ENCODE peak calls at places on chromosomes 13 and 19, in five cellular contexts. H is effector CD4-positive, alpha-beta T cell; D is epithelial cell of esophagus; N is stimulated activated CD8-positive, alpha-beta memory T cell treated with anti-CD3 and anti-CD28 coated beads, Interleukin-7, amount 100 ng/mL, for 1 hour; P is cardiac fibroblast. R is an unnamed sample.

GRCh38 chr13:69264362-69265334 is 843.0 kb upstream of the ATXN8OS start:
- DNase-seq in H (no peak), D (peak; percentile 67), N (no peak), P (no peak), R (no peak)

GRCh38 chr13:26010487-26011207 is 41.2 kb downstream of the SHISA2 start:
- DNase-seq in H (no peak), D (no peak), N (no peak), P (no peak), R (no peak)

GRCh38 chr19:44951179-44952159 is 3.7 kb upstream of the CLPTM1 start:
- DNase-seq in H (peak; percentile 71), D (peak; percentile 82), N (peak; percentile 13), P (peak; percentile 91), R (peak; percentile 91)

GRCh38 chr13:94829201-94829600 is 116.9 kb upstream of the SOX21 start:
- DNase-seq in H (no peak), D (no peak), N (no peak), P (no peak), R (no peak)

GRCh38 chr19:43570174-43570791 is 5.0 kb downstream of the XRCC1 start:
- DNase-seq in H (no peak), D (peak; percentile 82), N (no peak), P (no peak), R (peak; percentile 15)

GRCh38 chr19:18557474-18558201 is at the start of gene KXD1:
- DNase-seq in H (peak; percentile 98), D (peak; percentile 99), N (peak; percentile 93), P (peak; percentile 100), R (peak; percentile 100)

GRCh38 chr19:49589391-49589790 is 1.6 kb upstream of the PRR12 start:
- DNase-seq in H (no peak), D (no peak), N (no peak), P (no peak), R (no peak)

GRCh38 chr13:46639033-46639981 is 86.3 kb downstream of the LRCH1 start:
- DNase-seq in H (no peak), D (no peak), N (no peak), P (no peak), R (no peak)

GRCh38 chr13:114128624-114129522 is 3.5 kb downstream of the RASA3 start:
- DNase-seq in H (peak; percentile 86), D (peak; percentile 53), N (peak; percentile 88), P (peak; percentile 89), R (peak; percentile 43)

GRCh38 chr19:54435551-54436016 is 13.4 kb upstream of the LENG8 start:
- DNase-seq in H (no peak), D (no peak), N (no peak), P (no peak), R (no peak)

GRCh38 chr13:46404732-46405097 is 17.7 kb upstream of the RUBCNL start:
- DNase-seq in H (no peak), D (no peak), N (no peak), P (no peak), R (no peak)

R was measured in trophoblast cell.